ENCODE peak calls at places on chromosomes 16 and 17, in seven cellular contexts. One of them, this sample, is unnamed.

GRCh38 chr17:50199651-50200446 is 1.6 kb downstream of the COL1A1 start:
- DNase-seq in activated T-cell treated with anti-CD3 and anti-CD28 coated beads for 1 hour: peak; percentile 35
- DNase-seq in ovary: peak; percentile 98
- DNase-seq in epithelial cell of esophagus: peak; percentile 95
- DNase-seq in neuronal stem cell: peak; percentile 68
- DNase-seq in stimulated activated CD8-positive, alpha-beta memory T cell treated with anti-CD3 and anti-CD28 coated beads, Interleukin-7, amount 100 ng/mL, for 1 hour: no peak
- DNase-seq in type B pancreatic cell: peak; percentile 86
- DNase-seq in this sample: peak; percentile 92

GRCh38 chr17:67215991-67216421 is 29.0 kb downstream of the HELZ start:
- DNase-seq in epithelial cell of esophagus: no peak
- DNase-seq in ovary: no peak
- DNase-seq in stimulated activated CD8-positive, alpha-beta memory T cell treated with anti-CD3 and anti-CD28 coated beads, Interleukin-7, amount 100 ng/mL, for 1 hour: no peak
- DNase-seq in activated T-cell treated with anti-CD3 and anti-CD28 coated beads for 1 hour: no peak
- DNase-seq in type B pancreatic cell: no peak
- DNase-seq in neuronal stem cell: no peak
- DNase-seq in this sample: no peak

GRCh38 chr16:87133112-87133850 is 183.9 kb downstream of the C16orf95 start:
- DNase-seq in type B pancreatic cell: no peak
- DNase-seq in activated T-cell treated with anti-CD3 and anti-CD28 coated beads for 1 hour: no peak
- DNase-seq in epithelial cell of esophagus: no peak
- DNase-seq in stimulated activated CD8-positive, alpha-beta memory T cell treated with anti-CD3 and anti-CD28 coated beads, Interleukin-7, amount 100 ng/mL, for 1 hour: no peak
- DNase-seq in ovary: no peak
- DNase-seq in neuronal stem cell: no peak
- DNase-seq in this sample: no peak

GRCh38 chr16:83835972-83836566 is 28.3 kb downstream of the HSBP1 start:
- DNase-seq in type B pancreatic cell: no peak
- DNase-seq in ovary: no peak
- DNase-seq in stimulated activated CD8-positive, alpha-beta memory T cell treated with anti-CD3 and anti-CD28 coated beads, Interleukin-7, amount 100 ng/mL, for 1 hour: no peak
- DNase-seq in neuronal stem cell: no peak
- DNase-seq in activated T-cell treated with anti-CD3 and anti-CD28 coated beads for 1 hour: no peak
- DNase-seq in epithelial cell of esophagus: peak; percentile 58
- DNase-seq in this sample: peak; percentile 59

GRCh38 chr17:76866774-76867577 is 1.2 kb upstream of the MGAT5B start:
- DNase-seq in epithelial cell of esophagus: peak; percentile 67
- DNase-seq in stimulated activated CD8-positive, alpha-beta memory T cell treated with anti-CD3 and anti-CD28 coated beads, Interleukin-7, amount 100 ng/mL, for 1 hour: no peak
- DNase-seq in neuronal stem cell: no peak
- DNase-seq in type B pancreatic cell: no peak
- DNase-seq in ovary: no peak
- DNase-seq in activated T-cell treated with anti-CD3 and anti-CD28 coated beads for 1 hour: no peak
- DNase-seq in this sample: peak; percentile 61

GRCh38 chr16:48617711-48618148 is 7.8 kb upstream of the N4BP1 start:
- DNase-seq in stimulated activated CD8-positive, alpha-beta memory T cell treated with anti-CD3 and anti-CD28 coated beads, Interleukin-7, amount 100 ng/mL, for 1 hour: no peak
- DNase-seq in type B pancreatic cell: no peak
- DNase-seq in activated T-cell treated with anti-CD3 and anti-CD28 coated beads for 1 hour: no peak
- DNase-seq in epithelial cell of esophagus: no peak
- DNase-seq in ovary: peak; percentile 64
- DNase-seq in neuronal stem cell: no peak
- DNase-seq in this sample: peak; percentile 49

GRCh38 chr16:381788-382717 is at the start of gene PGAP6:
- DNase-seq in epithelial cell of esophagus: peak; percentile 43
- DNase-seq in ovary: peak; percentile 75
- DNase-seq in activated T-cell treated with anti-CD3 and anti-CD28 coated beads for 1 hour: peak; percentile 69
- DNase-seq in neuronal stem cell: no peak
- DNase-seq in type B pancreatic cell: no peak
- DNase-seq in stimulated activated CD8-positive, alpha-beta memory T cell treated with anti-CD3 and anti-CD28 coated beads, Interleukin-7, amount 100 ng/mL, for 1 hour: peak; percentile 57
- DNase-seq in this sample: peak; percentile 88

GRCh38 chr17:40097931-40098845 is 2.2 kb downstream of the NR1D1 start:
- DNase-seq in ovary: peak; percentile 68
- DNase-seq in neuronal stem cell: no peak
- DNase-seq in activated T-cell treated with anti-CD3 and anti-CD28 coated beads for 1 hour: no peak
- DNase-seq in type B pancreatic cell: no peak
- DNase-seq in epithelial cell of esophagus: peak; percentile 92
- DNase-seq in stimulated activated CD8-positive, alpha-beta memory T cell treated with anti-CD3 and anti-CD28 coated beads, Interleukin-7, amount 100 ng/mL, for 1 hour: no peak
- DNase-seq in this sample: peak; percentile 63

This sample was measured in hepatic stellate cell.